ENCODE peak calls at places on chromosomes 13 and 19, in ten cellular contexts. N is stomach; S is caudate nucleus; Z is CD8-positive, alpha-beta T cell; Q is fibroblast of lung; O is cardiac muscle cell; T is CD8-positive, alpha-beta memory T cell; J is PC-3; E is testis; H is left lung. A is an unnamed sample.

GRCh38 chr13:85710545-85710944 is 88.7 kb downstream of the SLITRK6 start:
- DNase-seq in N (no peak), S (no peak), Z (no peak), Q (no peak), O (no peak), T (no peak), J (no peak), E (no peak), H (peak), A (no peak)

GRCh38 chr13:29922281-29922821 is 71.9 kb upstream of the UBL3 start:
- DNase-seq in N (no peak), S (no peak), Z (no peak), Q (peak), O (peak), T (no peak), J (peak), E (no peak), H (no peak), A (no peak)

GRCh38 chr19:49866933-49867782 is at the start of gene PNKP:
- DNase-seq in N (peak), S (peak), Z (peak), Q (peak), O (peak), T (peak), J (peak), E (peak), H (peak), A (peak)

GRCh38 chr19:23415561-23416191 is 20.4 kb upstream of the ZNF91 start:
- DNase-seq in N (no peak), S (peak), Z (no peak), Q (no peak), O (peak), T (no peak), J (no peak), E (peak), H (peak), A (no peak)

GRCh38 chr13:24263652-24264051 is 45.7 kb upstream of the C1QTNF9 start:
- DNase-seq in N (no peak), S (no peak), Z (no peak), Q (peak), O (peak), T (no peak), J (no peak), E (no peak), H (no peak), A (no peak)

GRCh38 chr13:52846567-52847321 is 1.7 kb downstream of the PCDH8 start:
- DNase-seq in N (no peak), S (peak), Z (no peak), Q (peak), O (peak), T (no peak), J (no peak), E (peak), H (peak), A (no peak)

GRCh38 chr13:111639196-111639705 is 318.8 kb downstream of the TEX29 start:
- DNase-seq in N (no peak), S (no peak), Z (no peak), Q (no peak), O (no peak), T (no peak), J (no peak), E (no peak), H (no peak), A (no peak)

GRCh38 chr19:36420961-36421748 is 2.7 kb upstream of the ZFP82 start:
- DNase-seq in N (no peak), S (no peak), Z (no peak), Q (peak), O (peak), T (no peak), J (no peak), E (peak), H (peak), A (no peak)

GRCh38 chr19:2478324-2478755 is 2.4 kb downstream of the GADD45B start:
- DNase-seq in N (peak), S (peak), Z (peak), Q (peak), O (peak), T (peak), J (peak), E (peak), H (no peak), A (peak)

DNA sequence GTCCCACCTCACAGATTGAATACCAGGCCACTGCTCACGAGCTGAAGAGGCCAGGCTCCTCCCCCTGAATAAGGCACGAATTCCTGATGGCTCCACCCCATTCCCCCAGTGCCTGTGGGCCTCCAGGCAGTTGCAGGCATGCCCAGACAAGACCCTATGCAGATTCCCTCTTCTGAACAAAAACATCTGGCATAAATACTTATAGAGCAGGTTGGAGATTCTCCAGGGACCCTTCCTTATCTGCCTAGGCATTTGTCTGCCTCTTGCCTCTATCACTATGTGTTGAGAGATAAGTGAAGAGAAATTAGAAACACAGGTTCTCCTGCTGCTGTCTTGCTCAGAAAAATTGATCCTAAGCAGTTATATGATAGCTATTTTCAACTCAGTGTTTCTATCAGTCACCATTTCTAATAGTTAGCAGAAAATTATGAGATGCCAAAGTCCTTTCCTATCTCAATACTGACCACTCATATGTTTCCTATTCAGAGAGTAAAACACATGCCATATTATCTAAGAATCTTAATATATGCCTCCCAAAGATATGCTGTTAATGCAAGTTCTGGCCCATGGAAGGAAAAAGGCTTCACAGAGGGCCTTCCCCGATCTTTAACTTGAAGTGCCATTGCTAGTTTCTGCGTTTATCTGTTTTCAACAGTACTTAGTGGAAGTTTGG is 364.0 kb downstream of the KCTD12 start:
- DNase-seq in N (no peak), S (no peak), Z (no peak), Q (peak), O (peak), T (no peak), J (no peak), E (no peak), H (no peak), A (no peak)
- H3K27ac ChIP-seq in N (no peak), S (no peak), Z (no peak), Q (no peak), O (peak), T (no peak), J (no peak), E (no peak), H (no peak), A (no peak)

GRCh38 chr13:92362717-92363116 is 863.9 kb upstream of the GPC6 start:
- DNase-seq in N (no peak), S (no peak), Z (no peak), Q (peak), O (peak), T (no peak), J (no peak), E (no peak), H (no peak), A (no peak)

DNA sequence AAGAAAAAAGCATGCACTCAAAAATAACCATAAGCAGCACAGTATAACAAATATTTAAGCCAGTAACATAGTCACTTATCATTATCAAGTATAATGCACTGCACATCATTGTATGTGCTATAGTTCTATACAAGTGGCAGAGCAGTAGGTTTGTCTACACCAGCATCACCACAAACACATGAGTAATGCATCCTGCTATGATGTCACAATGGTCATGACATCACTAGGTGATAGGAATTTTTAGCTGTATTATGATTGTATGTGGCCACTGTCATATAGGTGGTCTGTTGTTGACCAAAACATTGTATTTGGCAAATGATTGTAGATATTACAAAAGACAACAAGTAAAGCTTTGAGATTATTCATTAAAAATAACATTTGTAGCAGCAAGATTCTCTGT is 860.7 kb upstream of the GPC6 start:
- DNase-seq in N (no peak), S (no peak), Z (no peak), Q (no peak), O (peak), T (no peak), J (no peak), E (no peak), H (no peak), A (no peak)
- H3K27ac ChIP-seq in N (no peak), S (no peak), Z (no peak), Q (no peak), O (no peak), T (no peak), J (no peak), E (no peak), H (no peak), A (no peak)

GRCh38 chr19:6097911-6098310 is 12.4 kb downstream of the RFX2 start:
- DNase-seq in N (no peak), S (no peak), Z (no peak), Q (no peak), O (no peak), T (no peak), J (no peak), E (no peak), H (no peak), A (no peak)

GRCh38 chr19:6099037-6099436 is 11.3 kb downstream of the RFX2 start:
- DNase-seq in N (no peak), S (no peak), Z (no peak), Q (no peak), O (no peak), T (no peak), J (no peak), E (no peak), H (no peak), A (no peak)

GRCh38 chr19:6099633-6100032 is 10.7 kb downstream of the RFX2 start:
- DNase-seq in N (no peak), S (no peak), Z (no peak), Q (no peak), O (no peak), T (no peak), J (no peak), E (no peak), H (no peak), A (no peak)

GRCh38 chr19:6100284-6100915 is 9.9 kb downstream of the RFX2 start:
- DNase-seq in N (no peak), S (no peak), Z (peak), Q (no peak), O (no peak), T (no peak), J (no peak), E (peak), H (peak), A (no peak)

GRCh38 chr19:6098574-6098973 is 11.7 kb downstream of the RFX2 start:
- DNase-seq in N (no peak), S (no peak), Z (no peak), Q (no peak), O (no peak), T (no peak), J (no peak), E (no peak), H (no peak), A (no peak)
- H3K27ac ChIP-seq in N (peak), S (peak), Z (no peak), Q (no peak), O (no peak), T (no peak), J (no peak), E (no peak), H (peak), A (peak)

GRCh38 chr19:57351867-57352266 is 796 bp downstream of the ZNF304 start:
- DNase-seq in N (no peak), S (no peak), Z (no peak), Q (no peak), O (peak), T (no peak), J (no peak), E (no peak), H (no peak), A (no peak)
- H3K27ac ChIP-seq in N (peak), S (no peak), Z (peak), Q (peak), O (peak), T (peak), J (no peak), E (peak), H (no peak), A (no peak)

GRCh38 chr19:42250249-42250665 is 4.7 kb downstream of the ERF start:
- DNase-seq in N (no peak), S (peak), Z (no peak), Q (no peak), O (no peak), T (no peak), J (no peak), E (no peak), H (no peak), A (no peak)

GRCh38 chr19:42251572-42251990 is 3.3 kb downstream of the ERF start:
- DNase-seq in N (no peak), S (no peak), Z (no peak), Q (no peak), O (no peak), T (no peak), J (no peak), E (no peak), H (no peak), A (no peak)

GRCh38 chr19:42249769-42250168 is 5.2 kb downstream of the ERF start:
- DNase-seq in N (no peak), S (no peak), Z (no peak), Q (no peak), O (no peak), T (no peak), J (no peak), E (no peak), H (no peak), A (no peak)

GRCh38 chr19:42249149-42249750 is 5.7 kb downstream of the ERF start:
- DNase-seq in N (no peak), S (peak), Z (no peak), Q (no peak), O (no peak), T (no peak), J (no peak), E (no peak), H (no peak), A (peak)

GRCh38 chr19:42250666-42251531 is 4.0 kb downstream of the ERF start:
- DNase-seq in N (no peak), S (peak), Z (no peak), Q (peak), O (peak), T (no peak), J (no peak), E (no peak), H (no peak), A (peak)
- H3K27ac ChIP-seq in N (peak), S (peak), Z (no peak), Q (peak), O (peak), T (no peak), J (no peak), E (peak), H (peak), A (peak)

GRCh38 chr19:7521551-7522071 is 813 bp upstream of the MCOLN1 start:
- DNase-seq in N (no peak), S (no peak), Z (no peak), Q (no peak), O (no peak), T (no peak), J (no peak), E (no peak), H (no peak), A (no peak)
- H3K27ac ChIP-seq in N (peak), S (peak), Z (no peak), Q (peak), O (no peak), T (no peak), J (no peak), E (peak), H (peak), A (peak)

DNA sequence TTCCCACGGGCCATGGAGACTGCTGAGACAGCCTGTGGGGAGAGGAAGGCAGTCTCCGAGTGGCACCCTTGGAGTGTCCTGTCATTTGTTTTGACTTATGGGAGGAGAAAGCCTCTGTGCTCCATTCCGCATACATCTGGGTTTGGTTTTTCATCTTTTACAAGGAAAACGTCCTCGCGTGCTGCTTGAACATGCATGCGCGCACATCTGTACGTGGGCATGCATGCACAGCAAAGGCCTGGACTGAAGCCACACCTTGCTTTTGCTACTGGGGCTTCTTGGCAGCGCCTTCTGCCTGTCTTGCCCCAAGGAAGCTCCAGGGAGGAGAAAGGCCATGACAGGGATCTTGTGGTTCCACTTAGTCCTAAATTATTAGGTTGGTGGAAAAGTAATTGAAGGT is 44.0 kb downstream of the SUGP2 start:
- DNase-seq in N (no peak), S (no peak), Z (no peak), Q (no peak), O (no peak), T (no peak), J (no peak), E (no peak), H (no peak), A (no peak)
- H3K27ac ChIP-seq in N (no peak), S (no peak), Z (no peak), Q (no peak), O (no peak), T (no peak), J (no peak), E (no peak), H (no peak), A (no peak)

GRCh38 chr13:110421696-110422395 is 114.8 kb downstream of the COL4A2 start:
- DNase-seq in N (no peak), S (no peak), Z (no peak), Q (peak), O (peak), T (no peak), J (no peak), E (no peak), H (no peak), A (no peak)
- H3K27ac ChIP-seq in N (peak), S (no peak), Z (no peak), Q (peak), O (no peak), T (no peak), J (no peak), E (no peak), H (no peak), A (no peak)

DNA sequence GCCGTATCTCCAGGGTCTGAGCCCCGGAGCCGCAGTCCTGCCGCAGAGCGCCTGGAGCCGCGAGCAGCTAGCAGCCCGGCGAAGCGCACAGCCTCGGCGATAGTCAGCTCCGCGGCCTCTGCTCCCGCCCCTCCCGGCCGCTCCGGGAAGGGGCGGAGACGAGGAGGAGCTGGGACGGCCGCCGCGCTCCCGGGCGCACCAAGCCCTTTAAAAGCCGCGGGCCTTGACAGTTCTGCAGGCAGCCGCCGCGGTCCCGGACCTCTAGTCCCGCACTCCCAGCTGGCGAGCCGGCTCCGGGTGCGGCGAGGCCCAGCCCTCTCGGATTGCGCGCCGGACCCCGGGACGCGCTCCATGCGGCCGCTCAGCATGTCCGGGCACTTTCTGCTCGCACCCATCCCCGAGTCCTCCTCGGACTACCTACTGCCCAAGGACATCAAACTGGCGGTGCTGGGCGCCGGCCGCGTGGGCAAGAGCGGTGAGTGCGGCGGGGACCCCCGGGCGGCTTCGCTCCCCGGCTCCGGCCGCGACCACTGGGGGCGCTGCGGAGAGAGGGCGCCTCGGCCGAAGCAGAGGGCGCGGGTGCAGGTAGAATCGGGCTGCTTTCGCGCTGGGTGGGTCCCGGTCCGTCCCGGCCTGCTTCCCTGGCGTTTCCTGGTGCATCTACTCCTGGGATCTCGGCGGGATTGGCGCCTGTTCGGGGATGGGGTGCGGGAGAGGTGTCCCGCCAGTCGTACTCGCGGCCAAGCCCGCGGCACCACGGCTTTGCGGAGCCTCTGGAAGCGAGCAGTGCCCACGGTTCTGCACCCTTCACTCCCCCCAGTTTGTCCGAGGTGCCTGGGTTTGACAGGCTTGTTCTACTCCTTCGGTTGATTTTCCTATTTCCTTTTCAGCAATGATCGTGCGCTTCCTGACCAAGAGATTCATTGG is at the start of gene RASL11A:
- DNase-seq in N (peak), S (peak), Z (peak), Q (peak), O (peak), T (peak), J (peak), E (peak), H (peak), A (peak)
- H3K27ac ChIP-seq in N (peak), S (peak), Z (peak), Q (peak), O (no peak), T (peak), J (peak), E (peak), H (peak), A (peak)

DNA sequence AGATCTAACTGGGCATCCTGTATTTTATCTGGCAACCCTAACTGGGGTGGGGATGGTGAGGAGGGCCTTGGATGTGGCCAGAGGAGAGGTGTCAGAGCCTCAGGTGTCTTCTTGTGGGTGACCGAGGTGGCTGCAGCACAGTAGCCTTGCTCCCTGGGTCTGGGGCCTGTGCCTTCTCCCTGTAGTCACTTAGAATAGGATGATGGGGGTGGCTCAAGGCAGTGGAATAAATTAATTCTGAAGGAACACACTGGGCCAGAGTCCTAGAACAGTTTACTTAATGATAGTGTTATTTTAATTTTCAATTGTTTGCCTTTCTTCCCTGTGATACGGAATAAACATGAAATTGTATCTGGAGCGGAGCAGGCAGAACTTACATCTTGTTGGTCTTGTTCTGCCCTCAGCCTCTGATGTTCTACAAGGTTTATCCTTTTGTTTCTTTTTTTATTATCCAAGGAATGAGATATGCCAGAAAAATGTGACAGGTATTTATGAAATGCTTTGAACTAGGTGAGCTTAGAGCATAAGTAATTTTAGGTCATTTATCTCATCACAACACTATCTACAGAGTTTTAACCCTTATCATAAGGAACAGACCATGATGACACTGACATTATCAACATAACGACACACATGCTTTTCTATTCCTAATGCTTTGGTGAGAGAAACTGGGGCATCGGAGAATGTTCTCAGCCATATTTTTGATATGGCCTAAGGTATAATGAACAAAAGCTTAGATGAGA is 51.4 kb downstream of the LRCH1 start:
- DNase-seq in N (no peak), S (no peak), Z (no peak), Q (no peak), O (no peak), T (no peak), J (no peak), E (no peak), H (no peak), A (no peak)
- H3K27ac ChIP-seq in N (peak), S (no peak), Z (no peak), Q (no peak), O (peak), T (no peak), J (no peak), E (peak), H (peak), A (peak)

A was measured in suprapubic skin.